ENCODE peak calls at places on chromosomes 16 and 17, in four cellular contexts. E is ascending aorta, A is small intestine, X is tibial nerve. S is an unnamed sample.
A peak's percentile ranks its signal among the peaks of the same experiment; 100 is the strongest.

GRCh38 chr17:63435681-63436522 is 10.2 kb downstream of the CYB561 start:
- DNase-seq in A (peak; percentile 67), X (no peak), E (no peak), S (no peak)

GRCh38 chr16:14958970-14959369 is 15.9 kb upstream of the PDXDC1 start:
- DNase-seq in A (no peak), X (no peak), E (no peak), S (no peak)

GRCh38 chr16:68166264-68166663 is 69.7 kb downstream of the ESRP2 start:
- DNase-seq in A (no peak), E (no peak), X (no peak), S (no peak)

GRCh38 chr17:34639706-34640425 is 60.5 kb downstream of the TMEM132E start:
- DNase-seq in E (no peak), X (no peak), A (peak; percentile 80), S (no peak)

GRCh38 chr17:40952675-40953074 is 14.1 kb downstream of the KRT39 start:
- DNase-seq in E (no peak), A (no peak), X (no peak), S (no peak)

GRCh38 chr16:88499836-88500251 is 46.8 kb downstream of the ZFPM1 start:
- DNase-seq in X (no peak), A (no peak), E (no peak), S (no peak)

GRCh38 chr17:83110755-83111154 is 31.3 kb downstream of the METRNL start:
- DNase-seq in X (no peak), E (no peak), A (no peak), S (no peak)

GRCh38 chr17:82980632-82981031 is 98.8 kb upstream of the METRNL start:
- DNase-seq in X (no peak), A (no peak), E (no peak), S (no peak)

GRCh38 chr16:57739756-57740422 is 4.3 kb downstream of the KATNB1 start:
- DNase-seq in E (no peak), A (no peak), X (no peak), S (no peak)

GRCh38 chr16:58661199-58661830 is 23.3 kb downstream of the SLC38A7 start:
- DNase-seq in A (peak; percentile 92), X (peak; percentile 24), E (no peak), S (no peak)

GRCh38 chr16:69410285-69410990 is 14.0 kb upstream of the CYB5B start:
- DNase-seq in X (no peak), E (no peak), A (no peak), S (no peak)

GRCh38 chr17:1095853-1096675 is 83.7 kb downstream of the ABR start:
- DNase-seq in E (no peak), X (no peak), A (no peak), S (no peak)

GRCh38 chr16:2158262-2158638 is 2.7 kb downstream of the TRAF7 start:
- DNase-seq in X (no peak), A (no peak), E (no peak), S (no peak)

GRCh38 chr17:78888911-78889496 is 14.0 kb downstream of the CEP295NL start:
- DNase-seq in X (no peak), E (no peak), A (no peak), S (no peak)

GRCh38 chr17:3534881-3535252 is 22.7 kb downstream of the TRPV3 start:
- DNase-seq in A (no peak), E (no peak), X (peak; percentile 31), S (peak; percentile 72)

GRCh38 chr17:72588961-72589360 is 468.1 kb downstream of the SOX9 start:
- DNase-seq in E (no peak), X (no peak), A (peak; percentile 94), S (no peak)

GRCh38 chr17:47618416-47618815 is 31.3 kb upstream of the KPNB1 start:
- DNase-seq in A (no peak), X (no peak), E (no peak), S (no peak)

GRCh38 chr17:29948460-29949185 is 7.2 kb downstream of the EFCAB5 start:
- DNase-seq in A (no peak), X (no peak), E (no peak), S (no peak)

GRCh38 chr17:77036841-77037381 is 103.9 kb upstream of the SEC14L1 start:
- DNase-seq in X (no peak), E (no peak), A (no peak), S (no peak)
- H3K4me3 ChIP-seq in X (no peak overlapping the region), E (no peak overlapping the region), A (no peak overlapping the region), S (no peak overlapping the region)

DNA sequence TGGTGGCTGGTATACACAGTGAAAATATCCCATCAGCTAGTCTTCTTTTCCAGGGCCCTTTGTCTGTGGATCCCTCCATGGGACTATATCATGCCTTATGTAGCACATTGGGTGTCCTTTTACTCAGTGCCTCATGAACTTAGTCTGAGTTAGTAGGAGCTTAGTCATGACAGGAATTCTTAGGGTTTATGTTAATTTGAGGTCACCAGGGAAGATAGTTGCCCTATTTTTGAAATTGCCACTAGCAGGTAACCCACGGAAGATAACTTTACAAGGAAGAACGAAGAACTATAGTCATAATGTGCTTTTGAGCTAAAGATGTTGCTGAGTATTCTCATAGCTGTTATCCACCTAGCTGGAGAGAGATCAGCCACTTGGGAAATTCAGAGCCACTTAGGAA is 14.8 kb upstream of the PLK1 start:
- DNase-seq in X (no peak), A (no peak), E (no peak), S (no peak)
- H3K4me3 ChIP-seq in X (no peak overlapping the region), A (no peak overlapping the region), E (no peak overlapping the region), S (no peak overlapping the region)

DNA sequence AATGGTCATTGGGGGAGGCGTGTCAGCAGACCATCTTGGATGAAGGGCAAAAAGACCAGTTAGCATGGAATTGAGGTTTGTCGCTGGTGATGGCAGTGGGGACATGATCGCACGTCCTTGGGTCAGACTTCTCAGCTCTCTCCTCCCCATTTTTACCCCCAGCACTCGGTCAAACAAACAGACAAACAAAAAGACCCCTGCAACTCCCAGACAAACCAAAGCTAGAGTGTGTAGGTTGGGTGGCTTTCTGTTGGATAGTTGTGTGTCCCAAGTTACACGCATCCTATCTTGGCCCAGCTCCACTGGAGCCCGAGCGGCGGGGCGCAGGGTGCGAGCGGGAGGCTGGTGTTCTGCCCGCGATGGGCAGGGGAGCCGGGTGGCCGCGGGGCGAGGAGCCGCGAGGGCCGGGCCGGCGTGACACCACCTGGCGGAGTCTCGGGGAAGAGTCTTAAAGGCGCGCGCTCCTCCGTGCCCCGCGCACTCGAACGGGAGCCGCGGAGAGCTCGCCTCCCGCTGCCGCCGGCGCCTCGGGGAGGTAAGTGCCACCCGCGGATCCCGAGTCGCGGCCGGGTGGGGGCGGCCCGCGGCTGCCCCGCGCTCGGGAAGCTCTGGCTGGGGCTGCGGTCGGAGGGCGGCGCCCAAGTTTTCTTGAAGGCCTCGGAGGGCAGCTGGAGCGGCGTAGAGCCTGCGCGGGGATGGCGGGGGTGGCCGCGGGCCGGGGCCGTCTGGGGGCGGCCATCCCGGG is 18.5 kb upstream of the NTN1 start:
- DNase-seq in A (no peak), E (no peak), X (no peak), S (no peak)
- H3K4me3 ChIP-seq in A (no peak overlapping the region), E (peak overlapping the region; percentile 77), X (peak overlapping the region; percentile 55), S (peak overlapping the region; percentile 60)

GRCh38 chr17:73952136-73952497 is 251.4 kb upstream of the RPL38 start:
- DNase-seq in A (no peak), E (no peak), X (no peak), S (no peak)
- H3K4me3 ChIP-seq in A (no peak overlapping the region), E (peak overlapping the region; percentile 54), X (peak overlapping the region; percentile 39), S (peak overlapping the region; percentile 43)

DNA sequence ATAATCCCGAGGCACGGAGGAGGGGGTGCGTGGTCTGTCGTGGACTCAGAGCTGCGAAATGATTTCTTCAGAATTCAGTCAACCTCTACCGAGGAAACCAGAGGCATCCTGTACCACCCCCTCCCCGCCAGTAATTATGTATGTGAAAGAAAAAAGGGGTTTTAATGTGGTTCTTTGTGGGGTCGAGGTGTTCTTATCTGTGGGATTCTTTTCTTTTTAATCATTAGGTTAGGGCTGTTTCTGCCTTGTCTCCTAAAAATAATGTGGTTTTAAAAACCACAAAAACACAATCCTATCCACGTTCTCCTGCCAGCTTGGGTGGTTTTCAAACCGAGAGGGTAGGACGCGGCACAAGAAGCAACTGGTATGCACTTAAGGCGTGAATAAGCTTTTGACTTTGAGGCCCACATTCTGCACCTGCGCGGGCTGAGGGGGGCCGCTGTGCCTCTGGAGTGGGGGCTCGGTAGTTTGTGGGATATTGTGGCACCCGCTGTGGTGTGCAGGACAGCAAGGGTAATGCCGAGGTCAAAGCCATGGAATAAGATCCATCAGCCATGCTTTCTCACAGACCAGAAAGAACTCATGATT is 1.0 kb downstream of the SLC47A1 start:
- DNase-seq in E (no peak), A (no peak), X (no peak), S (no peak)
- H3K4me3 ChIP-seq in E (peak overlapping the region; percentile 78), A (no peak overlapping the region), X (peak overlapping the region; percentile 60), S (peak overlapping the region; percentile 72)

S was measured in suprapubic skin.